ENCODE peak calls at places on chromosomes 3 and 15, in four cellular contexts. O is GM06990, V is fibroblast of pulmonary artery, E is Panc1. P is an unnamed sample.

GRCh38 chr3:160049038-160049437 is 60.4 kb downstream of the IL12A start:
- DNase-seq in E (no peak), V (no peak), O (no peak), P (no peak)

GRCh38 chr3:41334426-41334825 is 135.1 kb downstream of the CTNNB1 start:
- DNase-seq in O (no peak), V (no peak), E (no peak), P (no peak)

GRCh38 chr3:186519021-186519658 is 25.0 kb downstream of the CRYGS start:
- DNase-seq in E (no peak), V (no peak), O (peak; percentile 53), P (no peak)

GRCh38 chr3:25782938-25783660 is at the start of gene NGLY1:
- DNase-seq in O (peak; percentile 88), V (peak; percentile 83), E (no peak), P (no peak)

GRCh38 chr15:44593042-44593736 is 56.2 kb downstream of the EIF3J start:
- DNase-seq in V (peak; percentile 44), O (no peak), E (no peak), P (no peak)

GRCh38 chr15:70611286-70611685 is 152.1 kb downstream of the UACA start:
- DNase-seq in E (no peak), O (no peak), V (no peak), P (no peak)

GRCh38 chr3:152835311-152836102 is 576 bp downstream of the P2RY1 start:
- DNase-seq in E (no peak), O (no peak), V (peak; percentile 75), P (no peak)

GRCh38 chr3:39362812-39363211 is 20.4 kb upstream of the SLC25A38 start:
- DNase-seq in E (no peak), V (no peak), O (no peak), P (no peak)

GRCh38 chr3:184315506-184315867 is 1.1 kb downstream of the EIF4G1 start:
- DNase-seq in O (no peak), V (no peak), E (no peak), P (no peak)

GRCh38 chr3:38152660-38153059 is 12.7 kb upstream of the OXSR1 start:
- DNase-seq in E (no peak), O (no peak), V (no peak), P (no peak)

GRCh38 chr3:6516143-6516542 is 344.8 kb upstream of the GRM7 start:
- DNase-seq in V (no peak), E (no peak), O (no peak), P (no peak)

GRCh38 chr3:851098-851790 is 241.6 kb upstream of the CNTN6 start:
- DNase-seq in E (no peak), V (no peak), O (no peak), P (no peak)

GRCh38 chr15:36591534-36592411 is 12.3 kb downstream of the CDIN1 start:
- DNase-seq in O (no peak), V (peak; percentile 26), E (no peak), P (no peak)

GRCh38 chr15:71768184-71768583 is 42.2 kb upstream of the NR2E3 start:
- DNase-seq in O (no peak), E (no peak), V (no peak), P (no peak)

GRCh38 chr3:15051531-15051930 is 13.6 kb downstream of the MRPS25 start:
- DNase-seq in O (peak; percentile 40), V (peak; percentile 46), E (peak; percentile 33), P (no peak)

GRCh38 chr3:158160958-158161357 is 51.1 kb downstream of the RSRC1 start:
- DNase-seq in E (peak; percentile 81), V (peak; percentile 59), O (no peak), P (peak; percentile 73)

GRCh38 chr3:47398218-47398617 is 17.4 kb downstream of the PTPN23 start:
- DNase-seq in V (no peak), E (no peak), O (no peak), P (no peak)

GRCh38 chr15:91472316-91472756 is 372.3 kb downstream of the SV2B start:
- DNase-seq in E (no peak), V (no peak), O (peak; percentile 27), P (no peak)

GRCh38 chr15:85100186-85100937 is 118.7 kb downstream of the PDE8A start:
- DNase-seq in V (no peak), E (no peak), O (no peak), P (no peak)

GRCh38 chr3:142613491-142613890 is 17.3 kb downstream of the PLS1 start:
- DNase-seq in V (no peak), E (no peak), O (no peak), P (no peak)

GRCh38 chr3:166248784-166249183 is 411.6 kb upstream of the BCHE start:
- DNase-seq in V (no peak), O (no peak), E (no peak), P (no peak)

GRCh38 chr3:117893638-117894037 is 1141.0 kb downstream of the IGSF11 start:
- DNase-seq in V (no peak), O (no peak), E (no peak), P (no peak)

GRCh38 chr15:65338366-65338765 is 33.9 kb downstream of the RNU5B-1 start:
- DNase-seq in O (no peak), V (no peak), E (no peak), P (no peak)

GRCh38 chr3:156483961-156484787 is 70.7 kb downstream of the SSR3 start:
- DNase-seq in E (no peak), V (peak; percentile 75), O (peak; percentile 65), P (no peak)

GRCh38 chr15:48279608-48280007 is 51.6 kb upstream of the DUT start:
- DNase-seq in O (no peak), E (no peak), V (no peak), P (no peak)

GRCh38 chr15:59191855-59192237 is 14.8 kb upstream of the LDHAL6B start:
- DNase-seq in O (no peak), V (peak; percentile 83), E (no peak), P (peak; percentile 80)

GRCh38 chr3:191963182-191963581 is 502.2 kb downstream of the PYDC2 start:
- DNase-seq in V (no peak), O (no peak), E (no peak), P (no peak)

GRCh38 chr15:90209591-90209990 is 8.5 kb downstream of the SEMA4B start:
- DNase-seq in O (no peak), E (no peak), V (no peak), P (no peak)

GRCh38 chr3:96813134-96813819 is 1.1 kb upstream of the EPHA6 start:
- DNase-seq in O (peak; percentile 54), V (peak; percentile 63), E (no peak), P (no peak)

GRCh38 chr3:98903705-98904481 is 2.4 kb upstream of the DCBLD2 start:
- DNase-seq in V (no peak), E (no peak), O (no peak), P (no peak)

GRCh38 chr3:150535204-150535603 is 11.1 kb downstream of the SERP1 start:
- DNase-seq in E (no peak), O (no peak), V (no peak), P (no peak)

GRCh38 chr3:136612512-136612911 is 139.7 kb downstream of the STAG1 start:
- DNase-seq in V (no peak), E (no peak), O (no peak), P (no peak)

GRCh38 chr15:41546846-41547786 is 3.1 kb upstream of the RPAP1 start:
- DNase-seq in E (no peak), V (peak; percentile 42), O (no peak), P (no peak)

GRCh38 chr3:53213276-53213675 is 42.5 kb downstream of the TKT start:
- DNase-seq in E (no peak), V (no peak), O (no peak), P (no peak)
- TF ChIP-seq CTCF in E (no peak), V (no peak), O (no peak), P (no peak)

DNA sequence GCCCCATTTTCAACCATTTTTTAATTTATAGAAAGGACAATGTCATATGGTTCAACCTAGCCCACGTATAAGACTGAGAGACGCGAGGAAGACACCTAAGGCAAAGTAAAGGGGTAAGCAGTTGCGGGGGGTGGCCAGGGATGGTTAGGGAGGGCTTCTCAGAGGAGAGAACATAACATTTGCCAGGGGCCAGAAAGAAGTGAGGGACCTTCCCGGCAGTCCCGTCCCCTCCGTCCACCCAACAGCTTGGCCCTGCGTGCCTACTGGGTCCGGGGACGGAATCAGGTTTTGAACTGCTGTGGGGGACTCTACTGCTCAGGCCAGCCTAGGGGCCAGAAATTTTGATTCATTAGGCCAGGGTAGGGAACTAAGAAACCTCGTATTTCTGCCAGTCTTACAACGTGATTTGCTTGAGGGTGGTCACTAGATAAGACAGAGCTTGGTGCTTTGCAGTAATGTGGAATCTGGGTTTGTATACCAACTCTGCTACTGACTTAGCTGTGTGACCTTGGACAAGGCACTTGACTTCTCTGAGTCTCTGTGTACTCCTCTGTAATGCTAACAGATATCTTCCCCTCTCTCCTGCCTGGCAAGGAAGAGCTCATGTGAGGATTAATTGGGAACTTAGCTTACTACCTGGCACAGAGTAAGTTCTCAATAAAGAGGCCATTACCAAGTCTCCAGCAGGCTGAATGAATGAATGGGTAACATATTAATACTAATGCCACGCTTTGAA is 734 bp upstream of the SLC6A20 start:
- DNase-seq in V (no peak), O (no peak), E (no peak), P (no peak)
- H3K4me3 ChIP-seq in V (no peak overlapping the region), O (no peak overlapping the region), E (peak overlapping the region; percentile 39), P (no peak overlapping the region)

DNA sequence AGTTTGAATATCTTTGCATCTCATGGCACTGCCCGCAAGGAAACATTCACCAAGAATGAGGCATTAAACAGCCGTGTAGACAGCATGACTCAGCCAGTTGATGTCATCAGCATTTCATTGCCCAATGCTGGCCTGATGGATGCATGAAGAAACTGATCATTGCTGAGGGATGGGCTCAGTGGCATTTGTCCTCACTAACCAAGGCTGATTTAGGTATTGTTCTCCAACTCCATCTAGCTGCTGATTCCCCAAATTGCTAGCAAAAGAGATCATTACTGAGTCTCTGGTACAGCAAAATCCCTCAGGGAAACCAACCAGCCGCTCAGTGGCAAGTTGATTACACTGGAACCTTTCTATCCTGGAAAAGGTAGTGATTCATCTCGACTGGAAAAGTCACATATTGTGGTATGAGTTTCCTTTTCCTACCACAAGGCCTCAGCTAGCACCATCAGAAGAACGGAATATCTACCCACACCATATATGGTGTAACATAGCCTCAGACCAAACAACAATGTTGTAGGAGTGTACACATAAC is 186.5 kb upstream of the GAP43 start:
- DNase-seq in V (peak; percentile 97), O (no peak), E (no peak), P (peak; percentile 92)
- TF ChIP-seq CTCF in V (peak; percentile 62), O (no peak), E (no peak), P (peak; percentile 48)

DNA sequence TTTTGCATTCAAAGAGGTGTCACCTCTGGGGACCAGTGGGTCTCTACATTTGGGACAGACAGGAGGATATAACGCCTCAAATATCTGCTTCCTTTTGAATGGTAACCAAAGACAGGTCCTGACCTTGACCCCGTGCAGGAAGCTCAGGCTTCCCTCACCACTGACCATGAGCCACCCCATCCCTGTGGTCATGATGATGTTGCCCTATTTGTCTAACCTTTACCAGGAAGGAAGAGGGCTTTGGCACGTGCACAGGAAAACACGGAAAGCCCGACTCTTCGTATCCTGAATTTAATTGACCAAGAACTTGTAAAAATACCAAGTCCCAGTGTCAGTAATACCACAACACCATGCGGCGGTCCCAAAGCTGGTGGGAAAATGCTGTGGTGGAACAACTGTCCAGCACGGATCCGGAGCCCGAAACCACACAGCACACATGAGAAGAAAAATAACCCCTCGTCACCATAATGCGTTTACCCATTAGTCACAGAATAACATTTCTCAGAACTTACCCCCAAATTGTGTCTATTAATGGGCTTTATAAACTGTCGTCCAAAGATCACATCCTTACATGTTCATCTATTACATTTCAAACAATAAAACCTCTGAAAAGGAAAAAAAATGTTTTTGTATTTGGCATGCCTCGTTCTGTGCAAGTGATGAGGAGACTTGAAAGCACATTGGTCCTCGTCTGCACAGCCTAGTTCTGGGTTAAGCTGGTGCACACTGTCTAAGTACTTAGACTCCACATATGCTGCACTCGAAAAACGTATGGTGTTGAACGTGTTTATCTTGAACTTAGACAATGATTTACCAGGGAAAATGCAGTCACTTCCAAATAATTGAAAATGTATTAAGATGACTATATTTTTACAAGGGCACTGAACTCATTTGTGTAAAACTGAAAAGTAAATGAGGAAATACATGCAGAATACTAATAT is 118.9 kb upstream of the IGF1R start:
- DNase-seq in V (no peak), O (no peak), E (no peak), P (no peak)
- H3K4me3 ChIP-seq in V (no peak overlapping the region), O (no peak overlapping the region), E (no peak overlapping the region), P (no peak overlapping the region)

P was measured in AG04449.